ENCODE peak calls at places on chromosome 4, in eight cellular contexts. L is breast epithelium, H is hepatocyte, V is psoas muscle, A is cardiac muscle cell, K is substantia nigra, W is prostate gland, Z is body of pancreas. J is an unnamed sample.

GRCh38 chr4:156113138-156113537 is 159.5 kb upstream of the CTSO start:
- DNase-seq in H (no peak), A (no peak), W (no peak), K (no peak), V (no peak), L (no peak), Z (no peak), J (no peak)

GRCh38 chr4:149009223-149009622 is 567.0 kb upstream of the NR3C2 start:
- DNase-seq in L (no peak), K (no peak), W (no peak), H (no peak), A (no peak), Z (no peak), V (no peak), J (no peak)

GRCh38 chr4:95165926-95166524 is 382.7 kb downstream of the UNC5C start:
- DNase-seq in W (peak), V (no peak), H (peak), Z (peak), A (peak), L (no peak), K (no peak), J (peak)

GRCh38 chr4:175784986-175785525 is 27.0 kb downstream of the GPM6A start:
- DNase-seq in K (no peak), V (no peak), L (no peak), Z (no peak), W (no peak), H (no peak), A (no peak), J (no peak)

GRCh38 chr4:174503079-174503724 is 19.1 kb downstream of the HPGD start:
- DNase-seq in L (no peak), V (no peak), W (no peak), K (no peak), Z (no peak), H (no peak), A (no peak), J (no peak)

GRCh38 chr4:8319731-8320385 is 50.3 kb downstream of the HTRA3 start:
- DNase-seq in L (no peak), H (no peak), V (peak), K (no peak), Z (no peak), W (peak), A (no peak), J (peak)

GRCh38 chr4:95304898-95305297 is 243.9 kb downstream of the UNC5C start:
- DNase-seq in L (no peak), H (no peak), A (peak), W (no peak), V (no peak), Z (no peak), K (no peak), J (no peak)

GRCh38 chr4:137703225-137703624 is 170.9 kb upstream of the PCDH18 start:
- DNase-seq in H (no peak), V (no peak), W (no peak), A (no peak), L (no peak), K (no peak), Z (no peak), J (no peak)

GRCh38 chr4:38381788-38382187 is 282.2 kb upstream of the KLF3 start:
- DNase-seq in H (no peak), V (peak), Z (peak), A (peak), K (no peak), L (no peak), W (no peak), J (no peak)

GRCh38 chr4:123198706-123199105 is 197.9 kb upstream of the SPRY1 start:
- DNase-seq in L (no peak), V (no peak), W (no peak), K (no peak), Z (no peak), H (no peak), A (no peak), J (no peak)

GRCh38 chr4:10084651-10085320 is 31.8 kb downstream of the WDR1 start:
- DNase-seq in A (no peak), Z (peak), H (no peak), L (no peak), K (no peak), W (no peak), V (peak), J (peak)

GRCh38 chr4:94722270-94722669 is 35.5 kb upstream of the BMPR1B start:
- DNase-seq in K (no peak), L (no peak), W (no peak), V (no peak), A (no peak), Z (no peak), H (no peak), J (no peak)

GRCh38 chr4:93751410-93751809 is 77.1 kb upstream of the ATOH1 start:
- DNase-seq in V (no peak), H (no peak), Z (no peak), A (no peak), W (no peak), K (peak), L (no peak), J (no peak)

GRCh38 chr4:77849278-77849965 is 13.2 kb upstream of the MRPL1 start:
- DNase-seq in K (no peak), A (no peak), V (no peak), L (no peak), Z (no peak), H (no peak), W (no peak), J (no peak)

GRCh38 chr4:54930226-54930625 is 195.2 kb downstream of the KDR start:
- DNase-seq in Z (no peak), H (no peak), W (no peak), K (no peak), V (no peak), A (peak), L (no peak), J (no peak)

GRCh38 chr4:158046345-158046744 is 126.5 kb downstream of the GASK1B start:
- DNase-seq in K (no peak), W (no peak), Z (no peak), A (peak), L (no peak), V (no peak), H (no peak), J (no peak)

GRCh38 chr4:74044676-74045075 is 6.2 kb upstream of the CXCL3 start:
- DNase-seq in V (no peak), A (no peak), Z (no peak), H (no peak), L (no peak), K (no peak), W (no peak), J (no peak)

GRCh38 chr4:88005086-88005485 is 2.3 kb upstream of the PKD2 start:
- DNase-seq in V (peak), K (no peak), L (no peak), A (peak), H (no peak), W (no peak), Z (no peak), J (no peak)

GRCh38 chr4:42150653-42151567 is 1.5 kb downstream of the BEND4 start:
- DNase-seq in H (peak), V (no peak), W (peak), K (peak), A (no peak), Z (no peak), L (no peak), J (no peak)
- H3K27ac ChIP-seq in H (no peak), V (no peak), W (peak), K (no peak), A (no peak), Z (no peak), L (no peak), J (no peak)

DNA sequence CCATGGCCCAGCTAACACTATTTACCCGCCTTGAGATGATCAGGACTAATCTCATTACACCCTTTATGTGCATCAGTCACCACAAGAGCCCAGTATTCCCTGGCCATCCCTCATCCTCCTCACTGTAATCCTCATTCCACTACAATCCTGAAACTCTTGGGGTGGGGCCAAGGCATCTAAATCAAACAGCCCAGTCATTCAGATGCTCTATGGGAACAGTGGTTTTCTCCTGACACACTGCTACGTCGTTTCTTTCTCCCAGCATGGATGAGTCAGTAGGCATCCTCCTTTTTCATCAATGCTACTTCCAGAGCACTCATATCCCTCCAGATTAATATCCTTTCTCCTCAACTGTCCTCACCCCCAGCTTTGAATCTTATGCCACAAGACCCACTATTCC is 5.6 kb downstream of the SDAD1 start:
- DNase-seq in L (no peak), H (no peak), K (no peak), V (no peak), A (peak), W (no peak), Z (no peak), J (no peak)
- H3K27ac ChIP-seq in L (no peak), H (no peak), K (no peak), V (no peak), A (no peak), W (no peak), Z (no peak), J (no peak)

DNA sequence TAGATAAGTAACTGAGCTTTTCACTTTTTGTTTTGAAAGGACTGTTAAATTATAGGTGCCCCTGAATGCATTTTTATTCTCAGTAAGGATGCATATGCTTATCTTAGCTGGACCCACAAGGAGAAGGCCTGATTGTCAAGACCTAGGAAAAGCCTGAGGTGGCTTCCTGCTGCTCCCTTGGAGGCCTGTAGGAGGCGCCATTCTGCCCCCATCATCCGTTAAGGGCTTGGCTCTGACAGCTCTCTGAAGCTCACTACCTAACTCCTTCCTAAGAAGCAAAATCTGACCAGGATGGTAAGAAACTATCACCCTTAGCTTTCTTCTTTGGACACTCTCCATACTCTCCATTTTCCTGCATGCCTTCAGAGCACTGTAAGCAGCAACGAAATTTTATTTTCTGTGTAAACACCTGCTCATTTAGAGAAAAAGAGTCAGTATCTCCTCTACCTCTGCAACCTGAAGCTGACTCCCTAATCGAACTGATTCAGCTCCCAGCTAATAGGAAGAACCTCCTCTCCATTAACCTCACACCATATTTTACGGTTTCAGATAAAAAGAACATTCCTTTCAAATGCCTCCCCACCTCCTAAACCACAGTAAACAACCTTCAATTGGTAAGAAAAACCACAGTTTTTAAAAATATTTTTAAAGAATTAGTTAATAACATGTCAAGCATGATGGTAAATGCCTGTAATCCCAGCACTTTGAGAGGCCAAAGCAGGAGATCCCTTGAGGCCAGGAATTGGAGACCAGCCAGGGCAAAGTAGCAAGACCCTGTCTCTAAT is 73.4 kb upstream of the EDNRA start:
- DNase-seq in H (no peak), W (no peak), K (no peak), Z (no peak), L (no peak), A (peak), V (no peak), J (no peak)
- H3K27ac ChIP-seq in H (no peak), W (no peak), K (no peak), Z (no peak), L (no peak), A (no peak), V (no peak), J (no peak)

GRCh38 chr4:80252427-80252826 is 14.0 kb upstream of the FGF5 start:
- DNase-seq in K (no peak), H (no peak), Z (no peak), L (no peak), V (no peak), W (no peak), A (no peak), J (no peak)

GRCh38 chr4:80253510-80253909 is 13.0 kb upstream of the FGF5 start:
- DNase-seq in K (no peak), Z (no peak), L (no peak), V (no peak), W (no peak), A (no peak), H (no peak), J (no peak)

GRCh38 chr4:80252953-80253352 is 13.5 kb upstream of the FGF5 start:
- DNase-seq in Z (no peak), W (no peak), A (no peak), K (no peak), H (no peak), L (no peak), V (no peak), J (no peak)

GRCh38 chr4:80254114-80254513 is 12.3 kb upstream of the FGF5 start:
- DNase-seq in V (no peak), Z (no peak), K (no peak), W (no peak), H (no peak), A (no peak), L (no peak), J (no peak)

DNA sequence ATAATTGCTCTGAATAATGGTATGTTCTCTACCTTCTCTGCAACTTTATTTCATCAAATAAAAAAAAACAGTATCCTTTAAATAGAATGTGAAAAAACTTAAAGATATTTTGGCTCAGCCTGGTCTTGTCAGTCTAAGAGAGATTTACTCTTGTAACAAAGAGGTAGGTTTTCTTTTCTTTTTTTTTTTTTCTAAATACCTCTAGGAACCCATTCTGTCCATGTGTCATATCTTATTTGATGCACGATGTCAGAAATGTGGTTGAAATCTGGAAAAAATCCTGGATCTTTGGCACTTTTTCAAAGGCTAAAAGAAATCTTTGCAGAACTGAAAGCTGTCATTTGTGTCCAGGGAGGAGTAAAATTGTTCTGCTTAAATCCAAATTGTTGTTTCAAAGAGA is 17.3 kb upstream of the FGF5 start:
- DNase-seq in L (no peak), K (no peak), Z (no peak), W (no peak), V (no peak), A (no peak), H (no peak), J (no peak)
- H3K27ac ChIP-seq in L (no peak), K (no peak), Z (no peak), W (no peak), V (no peak), A (no peak), H (no peak), J (no peak)

GRCh38 chr4:70061980-70062379 is 11.7 kb downstream of the HTN1 start:
- DNase-seq in H (no peak), V (no peak), K (no peak), W (no peak), A (no peak), L (no peak), Z (no peak), J (no peak)
- H3K27ac ChIP-seq in H (no peak), V (no peak), K (no peak), W (no peak), A (no peak), L (no peak), Z (no peak), J (no peak)

GRCh38 chr4:53152467-53152866 is 213.4 kb downstream of the SCFD2 start:
- DNase-seq in V (no peak), H (no peak), L (no peak), W (no peak), K (no peak), A (no peak), Z (no peak), J (no peak)

GRCh38 chr4:53151489-53151788 is 214.4 kb downstream of the SCFD2 start:
- DNase-seq in W (peak), L (no peak), Z (no peak), H (no peak), V (no peak), K (no peak), A (no peak), J (no peak)

GRCh38 chr4:53147711-53148110 is 218.2 kb downstream of the SCFD2 start:
- DNase-seq in K (no peak), Z (no peak), W (no peak), H (no peak), L (no peak), A (no peak), V (no peak), J (no peak)

GRCh38 chr4:53150631-53151488 is 215.0 kb downstream of the SCFD2 start:
- DNase-seq in A (no peak), K (no peak), W (no peak), Z (no peak), V (no peak), H (no peak), L (no peak), J (no peak)

DNA sequence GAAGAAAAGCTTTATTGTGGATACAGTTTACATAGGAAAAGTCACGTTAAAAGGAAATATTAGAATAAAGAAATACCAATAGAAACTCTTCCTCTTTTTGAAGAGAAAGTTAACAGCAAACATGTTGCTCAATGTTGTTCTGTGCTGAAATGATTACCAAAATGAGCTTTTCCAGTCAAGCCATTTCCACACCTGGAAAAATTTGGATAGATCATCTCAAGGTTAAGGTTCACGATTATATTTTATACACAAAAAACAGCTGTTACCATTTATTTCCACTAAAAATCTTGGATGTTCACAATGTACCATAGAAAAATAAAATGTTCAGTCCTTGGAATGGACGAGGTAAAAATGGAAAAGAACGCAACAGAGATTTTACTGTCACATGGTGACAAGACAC is 218.7 kb downstream of the SCFD2 start:
- DNase-seq in V (no peak), W (no peak), L (no peak), Z (no peak), H (no peak), A (no peak), K (no peak), J (no peak)
- H3K27ac ChIP-seq in V (no peak), W (no peak), L (peak), Z (no peak), H (no peak), A (no peak), K (no peak), J (no peak)

GRCh38 chr4:89469512-89469911 is 161.9 kb upstream of the GPRIN3 start:
- DNase-seq in A (peak), Z (no peak), W (no peak), H (no peak), V (no peak), K (no peak), L (no peak), J (no peak)

GRCh38 chr4:89468632-89469031 is 161.0 kb upstream of the GPRIN3 start:
- DNase-seq in K (no peak), W (no peak), H (no peak), A (no peak), Z (no peak), L (no peak), V (no peak), J (no peak)

GRCh38 chr4:89469930-89470375 is 162.4 kb upstream of the GPRIN3 start:
- DNase-seq in W (peak), K (no peak), L (no peak), Z (no peak), H (no peak), V (no peak), A (peak), J (no peak)
- H3K27ac ChIP-seq in W (peak), K (no peak), L (no peak), Z (no peak), H (peak), V (no peak), A (no peak), J (no peak)

J was measured in CD4-positive, alpha-beta T cell.